ENCODE peak calls at places on chromosomes 5 and 9, in five cellular contexts. C is OCI-LY7, A is K562, U is tibial artery, P is uterus. B is an unnamed sample. For H3K4me1, the result is how much of the 10 kb centered on the place peaks cover.

GRCh38 chr5:138051441-138052296 is 18.8 kb upstream of the FAM13B start:
- DNase-seq in P (no peak), U (no peak), C (no peak), A (peak), B (no peak)

GRCh38 chr9:136482046-136482792 is 621 bp downstream of the SEC16A start:
- DNase-seq in C (peak), A (peak), U (peak), P (no peak), B (peak)

GRCh38 chr5:82339744-82340143 is 61.6 kb upstream of the RPS23 start:
- DNase-seq in A (no peak), P (no peak), U (no peak), C (no peak), B (no peak)

GRCh38 chr5:158810615-158811014 is 289.1 kb downstream of the EBF1 start:
- DNase-seq in C (no peak), P (no peak), A (no peak), U (no peak), B (no peak)

GRCh38 chr5:102922839-102923477 is 167.9 kb downstream of the PAM start:
- DNase-seq in C (no peak), A (no peak), P (no peak), U (no peak), B (no peak)

GRCh38 chr9:134327671-134328231 is 1.5 kb downstream of the RXRA start:
- DNase-seq in U (no peak), C (no peak), A (no peak), P (no peak), B (no peak)

GRCh38 chr9:78620303-78620702 is 323.4 kb downstream of the PSAT1 start:
- DNase-seq in A (no peak), P (no peak), U (no peak), C (no peak), B (no peak)

GRCh38 chr5:79301046-79301712 is 65.2 kb downstream of the JMY start:
- DNase-seq in U (no peak), C (no peak), A (no peak), P (no peak), B (no peak)

GRCh38 chr9:123453904-123454321 is 97.9 kb downstream of the CRB2 start:
- DNase-seq in P (no peak), A (no peak), U (no peak), C (no peak), B (peak)

GRCh38 chr5:143880178-143880577 is 68.2 kb downstream of the HMHB1 start:
- DNase-seq in A (no peak), P (no peak), U (no peak), C (no peak), B (no peak)

GRCh38 chr5:175590471-175590881 is 67.4 kb upstream of the HRH2 start:
- DNase-seq in C (no peak), P (no peak), U (no peak), A (no peak), B (no peak)

GRCh38 chr9:124964604-124965003 is 23.7 kb upstream of the GOLGA1 start:
- DNase-seq in A (peak), C (peak), P (no peak), U (no peak), B (no peak)

GRCh38 chr9:995776-996175 is 19.3 kb downstream of the DMRT3 start:
- DNase-seq in U (no peak), P (no peak), A (no peak), C (no peak), B (no peak)

DNA sequence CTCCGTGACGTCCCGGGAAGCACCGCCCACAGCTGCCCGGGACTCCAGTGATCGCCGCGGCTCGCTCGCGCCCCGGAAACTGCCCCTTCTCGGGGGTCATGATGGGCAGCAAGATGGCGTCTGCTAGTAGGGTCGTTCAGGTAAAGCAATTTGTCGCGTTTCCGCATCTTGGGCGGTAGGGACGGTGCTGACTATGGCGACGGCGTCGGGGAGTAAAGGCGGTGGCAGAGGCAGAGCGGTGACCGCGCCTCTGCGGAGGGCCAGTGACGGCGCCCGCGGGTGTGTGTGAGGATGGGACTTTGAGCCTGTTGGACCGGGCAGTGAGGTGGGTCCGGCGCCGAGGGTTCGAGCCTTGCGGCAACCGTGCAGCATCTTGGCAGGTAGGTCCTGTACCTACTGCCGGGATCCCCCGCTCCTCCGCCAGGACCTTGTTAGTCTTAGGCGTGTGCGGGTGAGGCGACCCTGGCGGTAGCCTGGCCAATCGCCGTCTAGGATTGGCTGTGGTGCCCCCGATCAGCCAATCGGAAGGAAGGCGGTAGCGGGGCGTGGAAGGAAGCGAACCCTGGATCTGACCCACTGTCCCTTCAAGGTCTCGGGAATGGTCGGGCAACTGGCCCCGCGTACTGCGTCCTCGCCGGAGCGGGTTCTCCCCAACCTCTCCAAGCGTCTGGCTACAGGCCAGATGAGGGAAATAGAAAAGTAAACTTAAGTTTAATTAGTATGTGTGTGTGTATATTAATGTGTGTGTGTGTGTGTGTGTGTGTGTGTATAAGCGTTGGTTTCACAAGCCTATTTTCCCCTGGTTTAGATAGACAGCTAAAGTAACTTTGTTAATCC is 16.7 kb upstream of the CDK7 start:
- DNase-seq in U (peak), C (peak), A (peak), P (peak), B (peak)
- TF ChIP-seq CTCF in U (peak), C (no peak), A (no peak), P (no peak), B (no peak)

GRCh38 chr5:19235101-19235584 is 752.9 kb downstream of the CDH18 start:
- DNase-seq in C (no peak), U (no peak), A (no peak), P (no peak), B (no peak)
- H3K4me1 ChIP-seq in C (under half), U (under half), A (under half), P (under half), B (under half)

GRCh38 chr5:164296603-164297080 is 791.2 kb downstream of the MAT2B start:
- DNase-seq in U (no peak), P (no peak), A (peak), C (no peak), B (no peak)
- H3K4me3 ChIP-seq in U (no peak), P (peak), A (peak), C (no peak), B (no peak)

GRCh38 chr5:38210701-38211353 is 47.5 kb upstream of the EGFLAM start:
- DNase-seq in U (no peak), A (no peak), P (no peak), C (no peak), B (no peak)

GRCh38 chr5:38207343-38207742 is 51.0 kb upstream of the EGFLAM start:
- DNase-seq in A (no peak), U (no peak), C (no peak), P (no peak), B (no peak)

GRCh38 chr5:38212307-38212706 is 46.1 kb upstream of the EGFLAM start:
- DNase-seq in U (no peak), A (no peak), C (no peak), P (no peak), B (no peak)

GRCh38 chr5:38211354-38211710 is 47.0 kb upstream of the EGFLAM start:
- DNase-seq in U (no peak), C (no peak), A (no peak), P (no peak), B (no peak)

DNA sequence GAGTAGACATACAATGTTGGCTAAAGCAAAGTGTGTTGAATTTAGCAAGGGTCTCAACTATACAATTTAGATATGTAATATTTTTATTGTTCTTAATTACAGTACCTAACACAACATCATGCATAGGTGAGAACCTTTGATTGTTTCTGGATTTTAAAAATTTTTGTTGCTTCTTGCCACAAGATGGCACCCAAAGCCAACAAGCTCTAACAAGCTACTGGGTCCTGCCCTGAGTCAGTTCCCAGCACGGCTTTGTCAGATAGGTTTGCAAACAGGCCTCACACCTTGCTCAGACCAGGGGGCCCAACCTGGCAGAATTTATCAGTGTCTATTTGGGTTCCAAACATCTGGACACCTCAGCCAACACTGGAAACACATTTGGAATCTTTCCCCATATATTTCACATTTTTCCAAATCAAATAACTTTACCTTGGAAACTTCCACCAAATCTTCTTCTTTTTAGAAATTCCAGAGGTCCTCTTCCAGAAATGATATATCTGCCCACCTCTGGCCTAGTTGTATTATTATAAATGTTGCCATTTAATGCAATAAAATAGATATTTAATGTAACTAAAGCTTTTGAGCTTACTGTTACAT is 49.5 kb upstream of the EGFLAM start:
- DNase-seq in U (no peak), C (peak), P (no peak), A (peak), B (no peak)
- TF ChIP-seq CTCF in U (no peak), C (peak), P (no peak), A (peak), B (no peak)

GRCh38 chr5:115788440-115788839 is 28.0 kb downstream of the CDO1 start:
- DNase-seq in C (no peak), P (no peak), A (no peak), U (no peak), B (no peak)

GRCh38 chr5:115785395-115786009 is 31.0 kb downstream of the CDO1 start:
- DNase-seq in A (no peak), P (no peak), C (no peak), U (no peak), B (no peak)

GRCh38 chr5:115787426-115787825 is 29.0 kb downstream of the CDO1 start:
- DNase-seq in A (no peak), P (no peak), C (no peak), U (no peak), B (no peak)
- H3K4me1 ChIP-seq in A (under half), P (under half), C (under half), U (under half), B (under half)

GRCh38 chr9:16571127-16571848 is 299.2 kb downstream of the BNC2 start:
- DNase-seq in U (no peak), A (no peak), C (no peak), P (peak), B (peak)
- H3K4me3 ChIP-seq in U (no peak), A (no peak), C (no peak), P (peak), B (no peak)

GRCh38 chr5:12322042-12322441 is 417.8 kb upstream of the CTNND2 start:
- DNase-seq in C (no peak), P (no peak), A (no peak), U (no peak), B (no peak)
- TF ChIP-seq CTCF in C (no peak), P (no peak), A (no peak), U (no peak), B (no peak)

B was measured in colonic mucosa.